ENCODE peak calls at places on chromosomes 13 and 19, in four cellular contexts. R is K562, H is GM12878, M is HepG2. K is an unnamed sample.

GRCh38 chr13:95607363-95607762 is 37.1 kb downstream of the DZIP1 start:
- DNase-seq in M (no peak), R (no peak), H (no peak), K (no peak)

GRCh38 chr13:37342205-37342604 is 236.7 kb upstream of the CSNK1A1L start:
- DNase-seq in H (no peak), M (no peak), R (no peak), K (no peak)

GRCh38 chr19:40281381-40282208 is 3.5 kb downstream of the AKT2 start:
- DNase-seq in H (no peak), M (no peak), R (no peak), K (no peak)

GRCh38 chr13:41548031-41548430 is 90.7 kb downstream of the RGCC start:
- DNase-seq in R (no peak), H (no peak), M (no peak), K (no peak)

GRCh38 chr19:1407662-1408299 is 395 bp downstream of the DAZAP1 start:
- DNase-seq in M (no peak), R (peak), H (no peak), K (no peak)

GRCh38 chr19:11530432-11530831 is 1.5 kb upstream of the ECSIT start:
- DNase-seq in R (peak), M (peak), H (no peak), K (peak)

GRCh38 chr19:36169084-36169760 is 17.0 kb upstream of the COX7A1 start:
- DNase-seq in R (no peak), H (no peak), M (no peak), K (no peak)

GRCh38 chr19:56367829-56368711 is 25.3 kb downstream of the ZNF582 start:
- DNase-seq in H (peak), M (peak), R (peak), K (no peak)

GRCh38 chr13:91280806-91281205 is 66.7 kb upstream of the MIR17HG start:
- DNase-seq in H (no peak), M (no peak), R (no peak), K (no peak)

GRCh38 chr19:14502334-14503092 is 6.6 kb upstream of the GIPC1 start:
- DNase-seq in M (peak), R (no peak), H (no peak), K (no peak)

GRCh38 chr19:52691737-52692136 is 43.1 kb downstream of the ZNF611 start:
- DNase-seq in R (no peak), H (peak), M (no peak), K (no peak)

GRCh38 chr13:101706651-101707050 is 254.2 kb downstream of the ITGBL1 start:
- DNase-seq in M (peak), R (no peak), H (no peak), K (no peak)

GRCh38 chr19:55066107-55066709 is 3.3 kb upstream of the RDH13 start:
- DNase-seq in M (no peak), R (no peak), H (no peak), K (no peak)

GRCh38 chr13:111262281-111262680 is 58.2 kb upstream of the TEX29 start:
- DNase-seq in M (no peak), R (peak), H (no peak), K (no peak)

GRCh38 chr19:3153286-3154230 is 17.7 kb downstream of the GNA15 start:
- DNase-seq in H (no peak), R (no peak), M (no peak), K (no peak)

GRCh38 chr13:20193142-20193923 is 595 bp upstream of the GJB2 start:
- DNase-seq in M (no peak), H (no peak), R (no peak), K (no peak)

GRCh38 chr13:43072394-43072793 is 49.0 kb downstream of the DNAJC15 start:
- DNase-seq in H (no peak), M (no peak), R (no peak), K (no peak)

GRCh38 chr19:16295071-16295470 is 29.6 kb upstream of the KLF2 start:
- DNase-seq in M (no peak), H (no peak), R (no peak), K (no peak)

GRCh38 chr13:26425439-26426358 is 131.8 kb upstream of the WASF3 start:
- DNase-seq in H (no peak), R (no peak), M (peak), K (no peak)

GRCh38 chr19:36747750-36748149 is 24.9 kb downstream of the ZNF850 start:
- DNase-seq in M (no peak), H (no peak), R (no peak), K (no peak)

GRCh38 chr13:77489566-77490337 is 45.8 kb upstream of the SCEL start:
- DNase-seq in R (no peak), H (no peak), M (no peak), K (no peak)

GRCh38 chr13:37295046-37295445 is 189.6 kb upstream of the CSNK1A1L start:
- DNase-seq in H (no peak), R (no peak), M (no peak), K (no peak)

GRCh38 chr13:30997697-30998547 is 65.5 kb downstream of the TEX26 start:
- DNase-seq in M (no peak), R (no peak), H (no peak), K (no peak)

GRCh38 chr19:1469200-1469935 is 9.6 kb downstream of the C19orf25 start:
- DNase-seq in H (no peak), M (no peak), R (no peak), K (no peak)

GRCh38 chr19:41328157-41328817 is 18.3 kb downstream of the CCDC97 start:
- DNase-seq in M (no peak), H (no peak), R (no peak), K (no peak)

GRCh38 chr19:10690351-10690781 is 10.9 kb upstream of the QTRT1 start:
- DNase-seq in H (no peak), R (no peak), M (no peak), K (no peak)

GRCh38 chr19:39540333-39540673 is 342 bp upstream of the EID2 start:
- DNase-seq in H (no peak), R (no peak), M (no peak), K (no peak)

GRCh38 chr19:35986664-35987570 is 8.1 kb upstream of the SDHAF1 start:
- DNase-seq in R (peak), M (no peak), H (no peak), K (peak)

GRCh38 chr19:13842294-13843103 is 34.4 kb upstream of the NANOS3 start:
- DNase-seq in R (peak), M (no peak), H (no peak), K (no peak)

DNA sequence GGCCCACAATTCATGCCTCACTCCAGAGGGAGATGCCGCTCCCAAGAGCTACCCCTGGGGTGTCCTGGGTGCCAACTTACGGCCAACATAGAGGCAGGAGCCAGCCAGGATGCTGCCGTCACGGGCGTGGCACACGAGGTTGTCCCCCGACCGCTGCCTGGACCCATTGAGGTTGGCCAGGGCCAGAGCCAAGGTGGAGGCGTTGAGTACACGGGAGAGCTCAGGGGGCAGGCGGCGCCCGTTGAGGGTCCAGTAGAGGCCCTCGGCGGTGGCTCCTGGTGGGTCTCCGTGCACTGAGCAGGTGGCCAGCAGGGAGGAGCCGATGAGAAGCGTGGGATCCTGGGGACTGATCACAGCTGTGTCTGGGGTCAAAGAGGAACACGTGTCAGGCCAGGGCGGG is 7.1 kb downstream of the CRLF1 start:
- DNase-seq in R (no peak), H (no peak), M (no peak), K (peak)
- TF ChIP-seq SP1 in R (no peak), H (no peak), M (no peak), K (no peak)

DNA sequence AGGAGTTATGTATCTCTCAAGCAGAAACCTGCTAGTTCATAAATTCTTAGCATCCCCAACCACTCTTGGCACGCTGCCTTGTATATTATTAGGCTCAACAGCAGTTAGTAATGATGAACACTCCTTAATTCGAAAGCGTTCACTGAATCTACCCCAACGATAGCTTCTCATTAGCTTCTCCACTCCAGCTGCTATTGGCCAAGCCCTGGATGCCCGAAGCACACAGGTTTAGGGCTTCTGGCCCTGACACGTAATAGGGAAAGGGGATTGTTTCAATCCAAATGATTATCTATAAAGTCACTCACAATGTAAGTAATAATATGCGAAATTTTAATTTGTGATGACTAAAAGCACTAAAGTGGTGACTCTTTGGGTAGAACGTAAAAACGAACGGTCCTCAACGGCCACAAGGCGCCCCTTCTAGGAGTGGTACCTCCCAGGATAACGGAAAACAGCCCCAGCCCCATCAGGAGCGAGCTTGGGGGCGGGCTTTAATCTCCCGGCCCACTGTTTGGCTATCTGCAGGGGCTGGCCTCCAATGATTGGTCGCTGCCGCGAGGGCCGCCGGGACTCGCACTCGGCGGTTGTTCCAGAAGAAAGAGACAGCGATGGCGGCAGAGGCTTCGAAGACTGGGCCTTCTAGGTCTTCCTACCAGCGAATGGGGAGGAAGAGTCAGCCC is at the start of gene RNF17:
- DNase-seq in H (no peak), R (no peak), M (no peak), K (no peak)
- TF ChIP-seq BHLHE40 in H (no peak), R (no peak), M (no peak), K (no peak)

GRCh38 chr19:51194527-51195315 is 30.2 kb upstream of the CD33 start:
- DNase-seq in R (no peak), M (no peak), H (peak), K (no peak)

GRCh38 chr19:51195616-51196015 is 29.3 kb upstream of the CD33 start:
- DNase-seq in H (no peak), M (no peak), R (no peak), K (no peak)

GRCh38 chr19:51195316-51195586 is 29.6 kb upstream of the CD33 start:
- DNase-seq in R (no peak), H (no peak), M (no peak), K (no peak)

GRCh38 chr19:51196181-51196580 is 28.7 kb upstream of the CD33 start:
- DNase-seq in H (no peak), M (no peak), R (no peak), K (no peak)

GRCh38 chr19:51192689-51193088 is 32.2 kb upstream of the CD33 start:
- DNase-seq in R (no peak), H (no peak), M (no peak), K (no peak)
- TF ChIP-seq SP1 in R (no peak), H (no peak), M (no peak), K (no peak)

GRCh38 chr13:72101768-72102400 is 234.9 kb upstream of the DACH1 start:
- DNase-seq in R (no peak), M (no peak), H (no peak), K (no peak)

GRCh38 chr13:72109863-72110262 is 242.9 kb upstream of the DACH1 start:
- DNase-seq in R (no peak), H (no peak), M (no peak), K (no peak)

DNA sequence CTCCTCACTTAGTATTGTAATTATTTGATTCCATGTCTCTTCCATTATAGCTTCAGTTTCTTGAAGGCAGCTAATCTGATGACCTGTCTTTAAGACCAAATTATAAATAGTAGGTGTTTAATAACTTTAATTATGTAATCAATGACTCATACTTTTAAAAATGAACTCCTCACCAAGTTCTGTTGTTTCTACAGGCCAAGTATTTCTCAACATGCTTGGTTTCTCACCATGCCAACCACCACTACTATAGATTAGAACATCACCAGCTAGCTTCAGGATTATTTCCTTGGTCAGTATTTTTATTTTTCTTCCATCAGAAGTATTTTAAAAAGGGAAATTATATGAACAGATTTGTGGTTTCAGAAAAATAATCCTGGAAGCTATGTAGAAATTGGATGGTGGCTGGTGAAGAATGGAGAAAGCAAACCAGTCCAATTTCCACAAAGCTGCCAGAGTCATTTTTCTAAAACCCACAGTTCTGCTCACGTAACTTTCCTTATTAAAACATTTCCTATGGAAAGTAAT is 237.7 kb upstream of the DACH1 start:
- DNase-seq in H (no peak), M (no peak), R (no peak), K (no peak)
- TF ChIP-seq BHLHE40 in H (no peak), M (no peak), R (no peak), K (no peak)

DNA sequence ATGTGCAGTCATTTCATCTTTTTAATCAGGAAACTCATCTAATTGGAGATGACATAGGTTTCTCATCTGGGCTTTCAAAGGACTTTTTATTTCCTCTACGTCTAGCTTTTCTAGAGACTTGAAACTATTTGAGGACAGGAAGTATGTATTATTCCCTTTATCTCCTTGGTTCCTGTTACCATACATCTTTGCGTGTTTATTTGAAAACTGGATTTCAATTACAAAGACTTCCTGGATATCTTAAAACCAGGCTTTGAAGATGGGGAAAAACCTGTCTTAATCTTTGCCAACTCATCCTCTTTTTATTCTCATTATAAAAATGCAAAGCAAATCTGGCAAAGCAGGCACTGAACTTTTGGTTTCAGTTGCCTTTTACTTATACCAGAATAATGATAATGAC is 130.5 kb downstream of the LMO7 start:
- DNase-seq in R (no peak), M (no peak), H (no peak), K (no peak)
- TF ChIP-seq SP1 in R (no peak), M (no peak), H (no peak), K (no peak)

GRCh38 chr13:67735651-67736050 is 505.5 kb upstream of the PCDH9 start:
- DNase-seq in H (no peak), R (no peak), M (no peak), K (no peak)
- TF ChIP-seq BHLHE40 in H (no peak), R (no peak), M (no peak), K (no peak)

GRCh38 chr19:49223472-49223871 is 65.9 kb downstream of the TRPM4 start:
- DNase-seq in R (no peak), H (no peak), M (no peak), K (no peak)

GRCh38 chr19:49224856-49225255 is 67.3 kb downstream of the TRPM4 start:
- DNase-seq in M (peak), H (no peak), R (peak), K (peak)

GRCh38 chr19:49222011-49222410 is 64.4 kb downstream of the TRPM4 start:
- DNase-seq in M (no peak), H (no peak), R (no peak), K (no peak)

GRCh38 chr19:49217382-49217781 is 59.8 kb downstream of the TRPM4 start:
- DNase-seq in H (no peak), R (no peak), M (no peak), K (no peak)

GRCh38 chr19:49222528-49222927 is 64.9 kb downstream of the TRPM4 start:
- DNase-seq in M (no peak), H (no peak), R (no peak), K (no peak)
- TF ChIP-seq SP1 in M (no peak), H (no peak), R (no peak), K (no peak)

GRCh38 chr19:44735011-44735410 is 13.5 kb upstream of the BCL3 start:
- DNase-seq in H (no peak), R (no peak), M (no peak), K (no peak)

GRCh38 chr19:44738161-44738535 is 10.4 kb upstream of the BCL3 start:
- DNase-seq in R (no peak), H (no peak), M (no peak), K (no peak)

GRCh38 chr19:44740351-44740824 is 8.1 kb upstream of the BCL3 start:
- DNase-seq in H (no peak), M (peak), R (peak), K (no peak)

GRCh38 chr19:44738603-44739585 is 9.6 kb upstream of the BCL3 start:
- DNase-seq in R (no peak), H (no peak), M (peak), K (no peak)

DNA sequence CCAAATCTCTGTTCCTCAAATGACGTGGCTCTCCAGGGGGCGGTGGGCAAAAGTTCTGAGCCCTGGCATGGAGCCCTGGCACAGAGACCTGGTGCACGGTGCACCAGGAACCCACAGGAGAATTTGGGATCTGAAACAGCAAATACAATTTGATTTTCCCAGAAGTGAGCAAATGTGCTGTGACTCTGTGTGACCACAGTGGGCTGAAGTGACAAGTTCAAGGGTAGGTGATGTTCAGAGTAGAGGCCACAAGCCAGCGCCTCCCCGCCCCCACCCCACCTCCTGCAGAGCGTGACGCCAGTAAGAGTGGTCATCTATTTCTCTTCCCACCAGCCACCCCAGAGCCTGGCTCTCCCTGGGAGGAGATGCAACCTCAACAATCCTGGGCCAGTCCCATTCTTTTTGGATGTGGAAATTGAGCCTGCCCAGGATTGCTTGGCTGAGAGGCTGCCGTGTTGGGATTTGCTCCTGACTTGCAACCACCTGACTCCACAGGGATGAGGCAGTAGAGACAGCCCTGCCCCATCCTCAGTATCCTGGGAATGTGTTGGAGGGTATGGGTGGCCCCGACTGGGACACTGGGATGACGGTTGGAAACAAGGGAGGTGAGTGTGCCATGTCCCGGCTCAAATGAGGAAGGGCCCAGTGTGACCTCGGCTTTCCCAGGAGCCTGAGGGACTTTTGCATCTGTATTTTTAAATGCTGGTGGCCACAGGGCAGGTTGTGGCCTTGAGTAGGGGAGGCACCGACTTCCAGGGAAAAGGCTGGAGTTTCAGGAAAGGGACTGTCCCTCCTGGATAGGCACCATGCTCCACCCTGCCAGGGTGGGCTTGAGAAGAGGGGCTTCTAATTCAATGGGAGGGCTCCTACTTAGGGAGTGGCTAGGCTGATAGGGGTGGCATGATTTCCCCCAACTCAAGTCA is 11.0 kb upstream of the BCL3 start:
- DNase-seq in H (no peak), R (no peak), M (peak), K (no peak)
- TF ChIP-seq BHLHE40 in H (peak), R (no peak), M (no peak), K (no peak)

GRCh38 chr19:5933391-5933998 is 19.4 kb downstream of the CAPS start:
- DNase-seq in H (no peak), M (no peak), R (no peak), K (no peak)

GRCh38 chr19:5932593-5933262 is 18.7 kb downstream of the CAPS start:
- DNase-seq in R (no peak), M (no peak), H (no peak), K (no peak)

GRCh38 chr19:5931251-5931650 is 17.2 kb downstream of the CAPS start:
- DNase-seq in H (no peak), M (no peak), R (no peak), K (no peak)

GRCh38 chr19:5934002-5934401 is 19.9 kb downstream of the CAPS start:
- DNase-seq in H (no peak), M (no peak), R (no peak), K (no peak)

GRCh38 chr19:5932146-5932545 is 18.1 kb downstream of the CAPS start:
- DNase-seq in R (no peak), H (no peak), M (no peak), K (no peak)
- TF ChIP-seq SP1 in R (no peak), H (no peak), M (no peak), K (no peak)

K was measured in HEK293T.